ENCODE peak calls at places on chromosomes 2 and 18, in four cellular contexts. C is K562, U is HepG2, J is A549. M is an unnamed sample.

GRCh38 chr18:67600781-67601180 is 84.3 kb upstream of the DSEL start:
- DNase-seq in C (no peak), U (no peak), J (no peak), M (peak; percentile 19)

GRCh38 chr2:12261993-12262680 is 454.6 kb upstream of the TRIB2 start:
- DNase-seq in C (no peak), U (no peak), J (no peak), M (peak; percentile 39)

GRCh38 chr2:200319587-200320337 is 13.3 kb downstream of the SPATS2L start:
- DNase-seq in C (no peak), U (peak; percentile 92), J (peak; percentile 55), M (peak; percentile 83)

GRCh38 chr2:238499731-238500570 is 73.2 kb downstream of the ASB1 start:
- DNase-seq in C (no peak), U (no peak), J (no peak), M (no peak)

GRCh38 chr2:234029150-234029733 is 21.3 kb upstream of the SPP2 start:
- DNase-seq in C (no peak), U (no peak), J (peak; percentile 79), M (peak; percentile 13)

GRCh38 chr2:205892141-205893064 is 193.6 kb downstream of the INO80D start:
- DNase-seq in C (no peak), U (peak; percentile 58), J (no peak), M (peak; percentile 46)

GRCh38 chr18:76139844-76140243 is 355.2 kb downstream of the ZNF516 start:
- DNase-seq in C (no peak), U (no peak), J (no peak), M (no peak)

GRCh38 chr2:239917128-239917956 is 107.8 kb downstream of the NDUFA10 start:
- DNase-seq in C (no peak), U (no peak), J (peak; percentile 53), M (no peak)

GRCh38 chr2:60569680-60570111 is 16.2 kb upstream of the BCL11A start:
- DNase-seq in C (no peak), U (no peak), J (no peak), M (no peak)

GRCh38 chr2:85323351-85323987 is 4.3 kb downstream of the TGOLN2 start:
- DNase-seq in C (no peak), U (no peak), J (no peak), M (no peak)

GRCh38 chr2:44487052-44487451 is 125.3 kb downstream of the CAMKMT start:
- DNase-seq in C (no peak), U (no peak), J (no peak), M (no peak)

GRCh38 chr2:19369341-19369955 is 11.0 kb upstream of the OSR1 start:
- DNase-seq in C (no peak), U (peak; percentile 23), J (peak; percentile 58), M (peak; percentile 50)

GRCh38 chr2:126858013-126858412 is 40.7 kb upstream of the TEX51 start:
- DNase-seq in C (no peak), U (no peak), J (no peak), M (no peak)

GRCh38 chr2:217371681-217372297 is 511.9 kb upstream of the TNP1 start:
- DNase-seq in C (no peak), U (peak; percentile 22), J (no peak), M (no peak)

GRCh38 chr2:230905448-230906430 is 19.3 kb downstream of the GPR55 start:
- DNase-seq in C (peak; percentile 19), U (peak; percentile 83), J (no peak), M (peak; percentile 44)

GRCh38 chr18:32019251-32019943 is 772 bp downstream of the RNF125 start:
- DNase-seq in C (no peak), U (peak; percentile 39), J (peak; percentile 9), M (no peak)

GRCh38 chr2:25301453-25302352 is 40.0 kb downstream of the DNMT3A start:
- DNase-seq in C (no peak), U (no peak), J (no peak), M (peak; percentile 91)

GRCh38 chr2:210170442-210171303 is 536 bp downstream of the KANSL1L start:
- DNase-seq in C (peak; percentile 86), U (peak; percentile 94), J (peak; percentile 94), M (peak; percentile 94)

GRCh38 chr2:43224571-43225092 is 1.8 kb downstream of the ZFP36L2 start:
- DNase-seq in C (peak; percentile 39), U (no peak), J (peak; percentile 70), M (peak; percentile 17)

GRCh38 chr2:219111375-219112069 is 49.1 kb downstream of the NHEJ1 start:
- DNase-seq in C (no peak), U (peak; percentile 77), J (no peak), M (no peak)

GRCh38 chr2:112805542-112805941 is 21.2 kb upstream of the IL1A start:
- DNase-seq in C (no peak), U (no peak), J (no peak), M (no peak)

GRCh38 chr2:200040251-200040650 is 84.9 kb downstream of the MAIP1 start:
- DNase-seq in C (no peak), U (no peak), J (no peak), M (peak; percentile 72)

GRCh38 chr18:59419386-59419785 is 60.3 kb upstream of the LMAN1 start:
- DNase-seq in C (no peak), U (no peak), J (no peak), M (peak; percentile 71)

GRCh38 chr2:10924441-10924840 is 12.7 kb downstream of the KCNF1 start:
- DNase-seq in C (no peak), U (no peak), J (no peak), M (no peak)

GRCh38 chr2:83594841-83595720 is 864.0 kb downstream of the SUCLG1 start:
- DNase-seq in C (no peak), U (no peak), J (no peak), M (no peak)

GRCh38 chr18:79744625-79745024 is 53.1 kb upstream of the KCNG2 start:
- DNase-seq in C (no peak), U (no peak), J (no peak), M (no peak)

GRCh38 chr2:175126661-175127060 is 41.3 kb downstream of the ATF2 start:
- DNase-seq in C (no peak), U (no peak), J (no peak), M (no peak)

GRCh38 chr2:38619458-38620164 is 16.9 kb upstream of the HNRNPLL start:
- DNase-seq in C (no peak), U (no peak), J (no peak), M (peak; percentile 67)

GRCh38 chr2:29749041-29749440 is 172.3 kb downstream of the ALK start:
- DNase-seq in C (no peak), U (no peak), J (no peak), M (no peak)

GRCh38 chr2:232781765-232782164 is 5.4 kb upstream of the KCNJ13 start:
- DNase-seq in C (no peak), U (peak; percentile 12), J (peak; percentile 30), M (peak; percentile 85)

DNA sequence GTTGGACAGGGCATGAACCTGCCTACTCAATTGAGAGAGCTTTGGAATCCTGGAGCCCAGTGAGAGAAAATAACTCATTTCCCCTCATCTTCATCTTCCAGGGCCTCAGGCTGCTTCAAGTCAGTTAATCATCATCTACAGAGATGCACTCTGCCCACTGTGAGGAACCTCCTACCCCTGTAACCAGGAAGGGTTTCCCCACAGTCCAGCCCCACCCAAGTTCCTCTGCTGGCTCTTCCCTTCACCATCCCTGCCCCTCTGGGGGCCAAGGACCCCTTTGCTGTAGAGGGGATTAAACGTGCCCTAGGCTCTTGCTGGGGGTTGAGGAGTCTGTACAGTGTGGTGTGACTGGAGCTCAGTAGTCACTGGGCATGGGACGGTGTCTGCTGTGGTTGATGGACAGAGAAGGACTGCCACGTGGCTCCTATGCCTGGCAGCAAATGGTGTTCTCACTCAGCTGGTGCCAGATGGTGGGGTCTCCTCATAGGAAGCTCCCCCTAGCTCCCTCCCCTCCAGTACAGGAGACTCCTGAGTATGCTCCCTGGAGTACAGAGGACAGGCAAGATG is 29.5 kb upstream of the LGALSL start:
- DNase-seq in C (no peak), U (no peak), J (no peak), M (no peak)
- TF ChIP-seq MAZ in C (no peak), U (no peak), J (no peak), M (no peak)

GRCh38 chr18:36903215-36903928 is 74.4 kb downstream of the KIAA1328 start:
- DNase-seq in C (no peak), U (no peak), J (no peak), M (peak; percentile 27)
- TF ChIP-seq MAZ in C (no peak), U (no peak), J (no peak), M (no peak)

DNA sequence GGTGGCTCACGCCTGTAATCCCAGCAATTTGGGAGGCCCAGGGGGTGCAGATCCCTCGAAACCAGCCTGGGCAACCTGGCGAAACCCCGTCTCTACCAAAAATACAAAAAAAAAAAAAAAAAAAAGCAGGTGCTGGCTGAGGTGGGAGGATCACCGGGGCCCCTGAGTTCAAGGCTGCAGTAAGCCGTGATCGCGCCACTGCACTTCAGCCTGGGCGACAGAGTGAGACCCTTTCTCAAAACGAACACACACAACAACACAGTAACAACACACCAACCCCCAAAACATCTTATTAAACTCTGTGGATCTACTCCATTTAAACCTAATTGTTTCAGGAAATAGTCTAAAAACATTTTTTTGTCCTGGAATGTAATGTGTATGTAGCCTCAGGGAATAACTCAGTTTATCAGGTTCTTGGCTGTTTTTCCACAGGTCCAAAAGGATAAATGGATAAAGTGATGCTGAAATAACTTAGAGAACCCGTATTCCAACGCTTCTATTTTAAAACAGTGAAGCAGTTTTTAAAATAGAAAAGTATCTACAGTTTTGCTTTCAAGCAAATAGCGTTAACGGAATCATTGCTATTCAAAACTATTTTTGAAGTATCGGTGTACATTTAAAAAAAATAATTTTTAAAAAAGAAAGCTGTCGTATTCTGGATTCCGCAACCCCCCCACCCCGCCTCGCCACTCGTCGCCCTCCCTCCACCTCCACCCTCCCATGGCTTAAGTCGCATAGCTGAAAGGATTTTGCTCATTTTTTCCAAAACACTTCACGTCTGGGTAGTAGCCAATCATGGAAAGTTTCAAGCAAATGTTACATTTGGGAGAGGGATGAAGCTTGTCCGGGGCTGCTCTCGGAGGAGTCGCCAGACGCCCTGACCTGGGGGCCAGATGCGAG is 897 bp upstream of the GLS start:
- DNase-seq in C (no peak), U (no peak), J (no peak), M (no peak)
- TF ChIP-seq MAZ in C (no peak), U (peak; percentile 1), J (no peak), M (no peak)

DNA sequence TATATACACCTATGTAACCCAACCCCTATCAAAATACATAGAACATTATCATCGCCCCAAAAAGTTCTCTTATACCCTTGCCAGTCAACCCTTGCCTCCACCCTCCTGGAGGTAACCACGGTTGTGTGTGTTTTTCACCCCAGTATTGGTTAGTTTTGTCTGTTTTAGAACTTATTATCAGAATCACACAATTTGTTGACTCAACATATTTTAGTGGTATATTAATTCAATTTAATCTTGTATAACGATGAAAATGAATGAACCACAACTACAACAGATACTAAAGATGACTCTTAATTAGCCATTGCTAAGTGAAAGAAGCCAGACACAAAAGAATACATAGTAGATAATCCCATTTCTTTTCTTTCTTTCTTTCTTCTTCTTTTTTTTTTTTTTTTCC is 19.3 kb downstream of the ACOXL start:
- DNase-seq in C (no peak), U (no peak), J (no peak), M (no peak)
- TF ChIP-seq MAZ in C (no peak), U (no peak), J (no peak), M (no peak)

GRCh38 chr2:237064203-237065061 is 21.3 kb upstream of the COPS8 start:
- DNase-seq in C (peak; percentile 10), U (no peak), J (no peak), M (no peak)

GRCh38 chr2:237061356-237061755 is 24.3 kb upstream of the COPS8 start:
- DNase-seq in C (no peak), U (no peak), J (no peak), M (no peak)

GRCh38 chr2:237067985-237068576 is 17.6 kb upstream of the COPS8 start:
- DNase-seq in C (no peak), U (no peak), J (no peak), M (no peak)

GRCh38 chr2:237062585-237062984 is 23.1 kb upstream of the COPS8 start:
- DNase-seq in C (no peak), U (no peak), J (no peak), M (peak; percentile 34)

GRCh38 chr2:237065062-237065360 is 20.7 kb upstream of the COPS8 start:
- DNase-seq in C (no peak), U (no peak), J (no peak), M (no peak)
- TF ChIP-seq MAZ in C (no peak), U (no peak), J (no peak), M (no peak)